ENCODE peak calls at places on chromosomes 3 and 15, in four cellular contexts. E, H, X and B are unnamed samples.

GRCh38 chr15:95405447-95405846 is 925.1 kb upstream of the NR2F2 start:
- DNase-seq in H (no peak), X (no peak), E (no peak), B (peak; percentile 32)

GRCh38 chr15:57684491-57685184 is 21.9 kb upstream of the POLR2M start:
- DNase-seq in X (no peak), H (no peak), E (no peak), B (no peak)

GRCh38 chr15:66772967-66773873 is 71.2 kb downstream of the SMAD6 start:
- DNase-seq in X (no peak), E (no peak), H (peak; percentile 74), B (no peak)

GRCh38 chr3:149494759-149495580 is 20.5 kb downstream of the TM4SF4 start:
- DNase-seq in X (no peak), E (no peak), H (peak; percentile 76), B (peak; percentile 45)

GRCh38 chr3:108292905-108293328 is 3.4 kb upstream of the HHLA2 start:
- DNase-seq in X (no peak), E (no peak), H (no peak), B (no peak)

GRCh38 chr15:58227706-58228543 is 89.7 kb downstream of the AQP9 start:
- DNase-seq in X (peak; percentile 39), E (peak; percentile 86), H (peak; percentile 52), B (peak; percentile 88)

GRCh38 chr3:113606539-113607218 is 74.3 kb downstream of the SIDT1 start:
- DNase-seq in E (no peak), H (no peak), X (no peak), B (peak; percentile 55)

GRCh38 chr3:191775451-191776233 is 314.7 kb downstream of the PYDC2 start:
- DNase-seq in H (peak; percentile 75), E (no peak), X (no peak), B (peak; percentile 57)

GRCh38 chr3:186896875-186897274 is 33.5 kb upstream of the ST6GAL1 start:
- DNase-seq in X (no peak), E (no peak), H (no peak), B (no peak)

GRCh38 chr3:185943363-185944106 is 5.7 kb upstream of the TRA2B start:
- DNase-seq in X (peak; percentile 65), E (peak; percentile 86), H (peak; percentile 53), B (peak; percentile 81)

GRCh38 chr3:195863121-195864061 is 45.0 kb downstream of the TNK2 start:
- DNase-seq in E (peak; percentile 93), X (peak; percentile 42), H (peak; percentile 61), B (peak; percentile 92)

GRCh38 chr3:144036498-144036897 is 64.9 kb downstream of the DIPK2A start:
- DNase-seq in E (no peak), H (no peak), X (no peak), B (no peak)

GRCh38 chr15:99014803-99015676 is 7.4 kb upstream of the PGPEP1L start:
- DNase-seq in X (no peak), E (peak; percentile 64), H (peak; percentile 43), B (peak; percentile 84)

GRCh38 chr3:61078016-61078415 is 173.2 kb downstream of the FHIT start:
- DNase-seq in X (no peak), E (no peak), H (no peak), B (no peak)

GRCh38 chr3:126080970-126081369 is 3.0 kb downstream of the SLC41A3 start:
- DNase-seq in H (no peak), X (no peak), E (no peak), B (no peak)

GRCh38 chr3:126548556-126549466 is 9.9 kb downstream of the C3orf22 start:
- DNase-seq in E (peak; percentile 30), X (peak; percentile 3), H (no peak), B (no peak)

GRCh38 chr3:32398531-32398930 is 6.9 kb downstream of the CMTM7 start:
- DNase-seq in X (no peak), H (no peak), E (no peak), B (no peak)

GRCh38 chr3:53550005-53550620 is 55.7 kb downstream of the CACNA1D start:
- DNase-seq in H (no peak), E (no peak), X (no peak), B (no peak)

GRCh38 chr3:8450618-8451017 is 51.0 kb upstream of the LMCD1 start:
- DNase-seq in H (peak; percentile 28), E (no peak), X (no peak), B (peak; percentile 50)

GRCh38 chr3:46662771-46663551 is 30.5 kb downstream of the ALS2CL start:
- DNase-seq in E (peak; percentile 70), H (no peak), X (no peak), B (peak; percentile 93)

GRCh38 chr15:76012021-76012551 is at the start of gene NRG4:
- DNase-seq in E (no peak), H (no peak), X (no peak), B (peak; percentile 22)